ENCODE peak calls at places on chromosomes 13 and 19, in ten cellular contexts. U is transverse colon, E is HCT116, H is heart left ventricle, G is uterus, V is gastrocnemius medialis, C is stomach, T is tibial nerve, F is ovary, X is breast epithelium. I is an unnamed sample.

GRCh38 chr19:6590458-6591319 is at the start of gene CD70:
- DNase-seq in U (peak; percentile 29), E (no peak), H (no peak), G (no peak), V (no peak), C (no peak), T (no peak), F (no peak), X (no peak), I (no peak)

GRCh38 chr13:79604752-79605151 is 123.8 kb downstream of the NDFIP2 start:
- DNase-seq in U (no peak), E (no peak), H (no peak), G (no peak), V (no peak), C (no peak), T (no peak), F (no peak), X (no peak), I (no peak)

GRCh38 chr19:3782903-3783302 is 3.3 kb downstream of the MATK start:
- DNase-seq in U (no peak), E (no peak), H (no peak), G (no peak), V (no peak), C (no peak), T (no peak), F (no peak), X (no peak), I (no peak)

GRCh38 chr13:108961542-108962125 is 332.2 kb downstream of the MYO16 start:
- DNase-seq in U (no peak), E (peak; percentile 31), H (no peak), G (no peak), V (no peak), C (no peak), T (no peak), F (no peak), X (no peak), I (no peak)

GRCh38 chr19:50870417-50871089 is 2.7 kb upstream of the KLK2 start:
- DNase-seq in U (no peak), E (no peak), H (no peak), G (no peak), V (no peak), C (no peak), T (no peak), F (no peak), X (no peak), I (peak; percentile 31)

GRCh38 chr13:106493569-106493968 is 41.9 kb downstream of the EFNB2 start:
- DNase-seq in U (no peak), E (no peak), H (no peak), G (no peak), V (no peak), C (no peak), T (peak; percentile 18), F (no peak), X (no peak), I (no peak)

GRCh38 chr19:15294591-15294990 is 37.7 kb downstream of the BRD4 start:
- DNase-seq in U (no peak), E (no peak), H (peak; percentile 80), G (no peak), V (no peak), C (no peak), T (no peak), F (no peak), X (no peak), I (no peak)

GRCh38 chr13:106496072-106496997 is 39.1 kb downstream of the EFNB2 start:
- DNase-seq in U (no peak), E (no peak), H (no peak), G (peak; percentile 58), V (no peak), C (no peak), T (no peak), F (no peak), X (no peak), I (no peak)

GRCh38 chr13:43023244-43023931 is at the start of gene DNAJC15:
- DNase-seq in U (peak; percentile 86), E (peak; percentile 63), H (peak; percentile 90), G (peak; percentile 62), V (peak; percentile 83), C (peak; percentile 78), T (peak; percentile 88), F (peak; percentile 46), X (peak; percentile 60), I (peak; percentile 90)

GRCh38 chr13:87709947-87710346 is 38.8 kb downstream of the SLITRK5 start:
- DNase-seq in U (no peak), E (no peak), H (no peak), G (no peak), V (no peak), C (no peak), T (no peak), F (no peak), X (no peak), I (no peak)

GRCh38 chr19:5655412-5655811 is 24.9 kb downstream of the MICOS13 start:
- DNase-seq in U (no peak), E (no peak), H (no peak), G (no peak), V (no peak), C (no peak), T (no peak), F (no peak), X (no peak), I (no peak)

GRCh38 chr13:61142506-61142905 is 273.1 kb downstream of the PCDH20 start:
- DNase-seq in U (no peak), E (no peak), H (no peak), G (no peak), V (peak; percentile 62), C (no peak), T (no peak), F (no peak), X (no peak), I (no peak)

GRCh38 chr13:31982124-31982523 is 49.5 kb upstream of the FRY start:
- DNase-seq in U (no peak), E (no peak), H (no peak), G (no peak), V (no peak), C (no peak), T (no peak), F (no peak), X (no peak), I (no peak)
- H3K4me1 ChIP-seq in U (no peaks in the 10 kb centered on the region), E (peaks cover 10% of the 10 kb centered on the region), H (no peaks in the 10 kb centered on the region), G (no peaks in the 10 kb centered on the region), V (no peaks in the 10 kb centered on the region), C (peaks cover 7% of the 10 kb centered on the region), T (no peaks in the 10 kb centered on the region), F (no peaks in the 10 kb centered on the region), X (peaks cover 5% of the 10 kb centered on the region), I (peaks cover 26% of the 10 kb centered on the region)

GRCh38 chr19:42284641-42285341 is 15.7 kb downstream of the CIC start:
- DNase-seq in U (no peak), E (no peak), H (no peak), G (peak; percentile 49), V (no peak), C (no peak), T (no peak), F (no peak), X (no peak), I (no peak)

GRCh38 chr19:42285546-42285945 is 16.4 kb upstream of the PRR19 start:
- DNase-seq in U (no peak), E (no peak), H (no peak), G (no peak), V (no peak), C (no peak), T (no peak), F (no peak), X (no peak), I (no peak)

GRCh38 chr19:42282810-42283247 is 13.8 kb downstream of the CIC start:
- DNase-seq in U (no peak), E (no peak), H (no peak), G (no peak), V (no peak), C (no peak), T (no peak), F (no peak), X (no peak), I (no peak)

GRCh38 chr19:42283248-42284065 is 14.4 kb downstream of the CIC start:
- DNase-seq in U (peak; percentile 97), E (peak; percentile 69), H (peak; percentile 97), G (peak; percentile 97), V (peak; percentile 96), C (peak; percentile 98), T (peak; percentile 96), F (peak; percentile 96), X (peak; percentile 97), I (peak; percentile 96)

DNA sequence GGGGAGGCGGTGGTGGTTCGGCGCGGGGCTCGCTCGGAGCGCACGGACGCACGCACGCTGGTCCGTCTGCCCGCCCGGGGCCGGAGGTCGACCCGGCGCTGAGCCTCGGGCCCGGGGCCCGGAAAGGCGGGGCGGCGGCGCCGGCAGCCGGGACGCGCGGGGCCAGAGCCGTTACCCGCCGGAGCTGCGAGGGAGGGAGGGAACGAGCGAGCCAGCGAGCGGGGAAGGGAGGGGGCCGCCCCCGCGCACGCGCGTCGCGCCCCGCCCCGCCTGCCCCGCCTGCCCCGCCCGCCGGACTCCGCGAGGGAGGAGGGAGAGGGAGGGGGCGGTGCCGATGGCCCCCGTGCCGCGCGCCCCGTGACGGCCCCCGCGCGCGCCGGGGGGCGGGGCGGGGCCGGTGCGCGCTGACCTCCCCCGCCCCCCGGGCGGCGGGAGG is 15.0 kb downstream of the CIC start:
- DNase-seq in U (peak; percentile 89), E (no peak), H (peak; percentile 87), G (peak; percentile 77), V (peak; percentile 80), C (peak; percentile 87), T (peak; percentile 38), F (peak; percentile 86), X (peak; percentile 65), I (peak; percentile 84)
- TF ChIP-seq POLR2A in U (no peak), E (peak; percentile 7), H (no peak), G (peak; percentile 48), V (peak; percentile 77), C (no peak), T (peak; percentile 40), F (peak; percentile 82), X (no peak), I (no peak)

DNA sequence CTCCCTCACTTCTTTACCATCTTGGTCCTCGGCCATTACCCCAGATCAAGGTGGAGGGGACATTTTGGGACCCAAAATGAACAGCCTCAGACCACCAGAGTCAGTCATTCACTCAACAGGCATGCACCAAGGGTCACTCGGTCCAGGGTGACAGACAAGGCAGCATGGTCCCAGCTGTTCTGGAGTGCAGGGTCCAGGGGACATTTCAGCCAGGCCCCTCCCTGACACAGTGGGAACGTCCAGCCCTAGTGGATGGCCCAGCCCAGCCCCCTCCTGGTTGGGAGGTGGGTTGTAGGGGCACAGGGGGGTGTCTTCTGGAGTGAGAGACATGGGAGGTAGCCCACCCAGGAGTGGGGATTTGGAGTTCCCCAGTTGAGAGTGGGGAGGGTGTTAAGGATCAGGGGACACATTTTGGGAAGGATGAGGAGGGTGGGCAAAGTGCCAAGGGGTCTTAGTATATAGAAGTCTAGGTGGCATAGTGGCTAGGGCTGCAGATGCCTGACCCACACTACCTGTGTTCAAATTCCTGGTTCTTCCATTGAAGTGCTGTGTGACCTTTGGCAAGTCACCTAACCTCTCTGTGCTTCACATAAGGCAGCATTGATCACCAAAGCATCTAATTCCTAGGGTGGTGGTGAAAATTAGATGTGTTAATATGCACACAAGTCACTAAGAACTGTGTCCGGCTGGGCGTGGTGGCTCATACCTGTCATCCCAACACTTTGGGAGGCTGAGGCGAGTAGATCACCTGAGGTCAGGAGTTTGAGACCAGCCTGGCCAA is 2.5 kb upstream of the FCER2 start:
- DNase-seq in U (no peak), E (no peak), H (no peak), G (no peak), V (no peak), C (no peak), T (no peak), F (no peak), X (no peak), I (no peak)
- H3K4me1 ChIP-seq in U (no peaks in the 10 kb centered on the region), E (no peaks in the 10 kb centered on the region), H (no peaks in the 10 kb centered on the region), G (no peaks in the 10 kb centered on the region), V (no peaks in the 10 kb centered on the region), C (no peaks in the 10 kb centered on the region), T (no peaks in the 10 kb centered on the region), F (no peaks in the 10 kb centered on the region), X (no peaks in the 10 kb centered on the region), I (no peaks in the 10 kb centered on the region)

GRCh38 chr13:72530471-72530870 is 197.0 kb downstream of the MZT1 start:
- DNase-seq in U (no peak), E (no peak), H (no peak), G (no peak), V (no peak), C (no peak), T (no peak), F (no peak), X (no peak), I (no peak)
- TF ChIP-seq POLR2A in U (no peak), E (no peak), H (no peak), G (no peak), V (no peak), C (no peak), T (no peak), F (no peak), X (no peak), I (no peak)

I was measured in body of pancreas.